ENCODE peak calls at places on chromosomes 13 and 19, in five cellular contexts. I is K562; B is Right ventricle myocardium superior; Z is activated CD8-positive, alpha-beta T cell treated with anti-CD3 and anti-CD28 coated beads for 36 hours; Y is Right ventricle myocardium inferior. Q is an unnamed sample.

GRCh38 chr19:2612619-2613249 is 89.8 kb downstream of the GNG7 start:
- ATAC-seq in Y (no peak), Z (no peak), B (no peak), I (no peak), Q (no peak)

GRCh38 chr13:49731766-49732165 is 40.5 kb upstream of the EBPL start:
- ATAC-seq in I (no peak), B (peak), Z (no peak), Y (no peak), Q (no peak)

GRCh38 chr19:36456831-36457230 is 32.5 kb downstream of the ZNF566 start:
- ATAC-seq in Y (no peak), I (no peak), Z (no peak), B (no peak), Q (no peak)

GRCh38 chr19:5450482-5450881 is 4.7 kb upstream of the ZNRF4 start:
- ATAC-seq in Y (no peak), I (no peak), Z (no peak), B (no peak), Q (no peak)

GRCh38 chr13:112679932-112680677 is 9.7 kb upstream of the ATP11A start:
- ATAC-seq in Z (no peak), I (no peak), B (no peak), Y (no peak), Q (no peak)

GRCh38 chr13:48078251-48078656 is 16.6 kb downstream of the MED4 start:
- ATAC-seq in B (no peak), I (no peak), Y (no peak), Z (peak), Q (peak)

GRCh38 chr13:87677334-87678234 is 6.4 kb downstream of the SLITRK5 start:
- ATAC-seq in B (no peak), Z (peak), I (no peak), Y (no peak), Q (no peak)

GRCh38 chr13:40236566-40237168 is 429.8 kb downstream of the FOXO1 start:
- ATAC-seq in I (no peak), Z (no peak), B (peak), Y (peak), Q (no peak)

GRCh38 chr19:46890423-46891170 is 29.8 kb downstream of the ARHGAP35 start:
- ATAC-seq in Y (peak), B (peak), Z (no peak), I (peak), Q (no peak)

GRCh38 chr13:27704681-27705080 is 83.0 kb downstream of the POLR1D start:
- ATAC-seq in I (no peak), Y (no peak), B (no peak), Z (peak), Q (peak)

GRCh38 chr13:51978836-51979556 is 32.3 kb downstream of the ATP7B start:
- ATAC-seq in Y (peak), I (peak), B (peak), Z (peak), Q (no peak)

GRCh38 chr13:72760189-72760588 is 21.5 kb downstream of the DIS3 start:
- ATAC-seq in I (no peak), Z (no peak), B (no peak), Y (no peak), Q (no peak)

GRCh38 chr19:33391631-33392249 is 18.2 kb downstream of the CEBPG start:
- ATAC-seq in Y (no peak), I (peak), Z (no peak), B (no peak), Q (no peak)

GRCh38 chr13:98490195-98490771 is 86.6 kb downstream of the STK24 start:
- ATAC-seq in I (no peak), B (no peak), Y (no peak), Z (no peak), Q (no peak)

GRCh38 chr13:109671919-109672318 is 114.5 kb downstream of the IRS2 start:
- ATAC-seq in Z (no peak), Y (no peak), I (no peak), B (no peak), Q (no peak)

GRCh38 chr13:29888306-29888705 is 37.9 kb upstream of the UBL3 start:
- ATAC-seq in Z (no peak), Y (peak), I (no peak), B (no peak), Q (no peak)

GRCh38 chr13:21822029-21822428 is 151.2 kb downstream of the FGF9 start:
- ATAC-seq in Y (no peak), B (no peak), I (no peak), Z (no peak), Q (no peak)

GRCh38 chr19:14661372-14661924 is 13.2 kb downstream of the ADGRE3 start:
- ATAC-seq in B (peak), Y (peak), I (no peak), Z (no peak), Q (no peak)

GRCh38 chr19:3658823-3659745 is 32.5 kb upstream of the CACTIN start:
- ATAC-seq in I (no peak), Y (no peak), Z (no peak), B (no peak), Q (no peak)

GRCh38 chr13:48491423-48492122 is 41.3 kb downstream of the RCBTB2 start:
- ATAC-seq in Y (peak), B (no peak), I (no peak), Z (peak), Q (peak)

GRCh38 chr19:49210901-49211451 is 53.4 kb downstream of the TRPM4 start:
- ATAC-seq in Y (peak), I (no peak), B (no peak), Z (no peak), Q (no peak)

GRCh38 chr19:3249408-3249807 is 24.9 kb downstream of the CELF5 start:
- ATAC-seq in Y (no peak), B (no peak), I (peak), Z (peak), Q (peak)

GRCh38 chr13:36924001-36924400 is 4.0 kb upstream of the SMAD9 start:
- ATAC-seq in Z (no peak), I (no peak), B (no peak), Y (no peak), Q (no peak)

GRCh38 chr13:110676057-110676510 is 29.8 kb downstream of the CARS2 start:
- ATAC-seq in I (no peak), Y (no peak), B (peak), Z (no peak), Q (no peak)

GRCh38 chr19:15108145-15108844 is 1.1 kb downstream of the SYDE1 start:
- ATAC-seq in B (peak), Z (no peak), I (no peak), Y (peak), Q (no peak)